ENCODE peak calls at places on chromosome 10, in seven cellular contexts. L, P, Z, J, V, Y and R are unnamed samples.

GRCh38 chr10:29862926-29863614 is 196.3 kb downstream of the JCAD start:
- DNase-seq in Y (no peak), Z (peak), L (no peak), V (no peak), J (no peak), P (no peak), R (no peak)

GRCh38 chr10:124325658-124325965 is 93.1 kb downstream of the OAT start:
- DNase-seq in Y (no peak), Z (no peak), L (no peak), P (no peak), V (no peak), J (no peak), R (no peak)

GRCh38 chr10:3955954-3956617 is 171.1 kb upstream of the KLF6 start:
- DNase-seq in J (no peak), Z (no peak), P (no peak), L (no peak), Y (no peak), V (no peak), R (no peak)

GRCh38 chr10:129918401-129918800 is 45.7 kb downstream of the EBF3 start:
- DNase-seq in P (no peak), V (no peak), L (no peak), Z (no peak), Y (no peak), J (no peak), R (no peak)

GRCh38 chr10:97531401-97531985 is 32.8 kb downstream of the UBTD1 start:
- DNase-seq in Y (no peak), V (no peak), Z (no peak), J (no peak), P (no peak), L (no peak), R (no peak)

GRCh38 chr10:49632406-49633317 is 18.8 kb downstream of the CHAT start:
- DNase-seq in L (no peak), V (no peak), Z (peak), Y (no peak), P (no peak), J (no peak), R (no peak)

GRCh38 chr10:79244068-79244442 is 103.2 kb upstream of the PPIF start:
- DNase-seq in V (no peak), L (no peak), Y (no peak), Z (no peak), J (no peak), P (no peak), R (no peak)

GRCh38 chr10:77490512-77490911 is 147.1 kb downstream of the KCNMA1 start:
- DNase-seq in L (no peak), P (no peak), Z (no peak), Y (no peak), J (no peak), V (no peak), R (no peak)

GRCh38 chr10:80177781-80178636 is 27.3 kb downstream of the ANXA11 start:
- DNase-seq in L (no peak), Z (no peak), Y (no peak), J (no peak), V (no peak), P (no peak), R (no peak)

GRCh38 chr10:44765299-44765698 is 145.8 kb upstream of the TMEM72 start:
- DNase-seq in P (no peak), Y (no peak), V (no peak), L (no peak), J (no peak), Z (no peak), R (no peak)

GRCh38 chr10:132001238-132001977 is 19.7 kb upstream of the BNIP3 start:
- DNase-seq in L (no peak), V (peak), P (peak), Z (no peak), J (peak), Y (no peak), R (peak)

GRCh38 chr10:61662794-61663259 is at the start of gene CABCOCO1:
- DNase-seq in Z (peak), L (peak), P (no peak), J (no peak), V (peak), Y (no peak), R (peak)

GRCh38 chr10:122068844-122069243 is 79.9 kb downstream of the TACC2 start:
- DNase-seq in P (no peak), L (no peak), J (no peak), V (no peak), Z (no peak), Y (no peak), R (no peak)

GRCh38 chr10:122060250-122060649 is 71.3 kb downstream of the TACC2 start:
- DNase-seq in Z (no peak), V (no peak), L (no peak), Y (no peak), J (no peak), P (no peak), R (peak)

GRCh38 chr10:122057841-122058240 is 68.9 kb downstream of the TACC2 start:
- DNase-seq in V (no peak), P (no peak), J (no peak), Y (no peak), L (no peak), Z (no peak), R (no peak)

GRCh38 chr10:122062831-122063674 is 74.1 kb downstream of the TACC2 start:
- DNase-seq in P (peak), J (peak), Y (no peak), V (no peak), Z (peak), L (peak), R (peak)
- TF ChIP-seq JUND in P (peak), J (peak), Y (no peak), V (peak), Z (peak), L (peak), R (peak)

DNA sequence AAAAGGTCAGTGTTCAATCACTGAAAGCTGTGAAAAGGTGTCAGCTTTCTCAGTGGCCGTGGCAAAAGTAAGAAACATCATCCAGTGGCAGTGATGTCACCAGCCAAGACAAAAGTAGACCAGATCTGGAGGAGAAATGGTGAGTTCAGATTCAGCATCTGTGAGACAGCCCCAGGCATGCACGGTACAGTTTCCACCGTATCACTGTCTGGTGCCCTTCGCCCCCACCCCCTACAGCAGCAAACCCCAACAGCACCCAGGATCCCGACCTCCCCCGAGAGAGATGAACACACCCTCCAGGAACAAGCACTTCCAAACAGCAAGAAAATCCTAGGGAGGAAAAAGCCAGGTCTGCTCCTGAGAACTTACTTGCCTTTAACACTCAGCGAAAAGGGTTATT is 189.7 kb downstream of the GRID1 start:
- DNase-seq in Y (no peak), J (no peak), V (no peak), L (no peak), P (no peak), Z (no peak), R (no peak)
- TF ChIP-seq JUND in Y (no peak), J (no peak), V (no peak), L (no peak), P (no peak), Z (no peak), R (no peak)

GRCh38 chr10:126638542-126638941 is 32.0 kb downstream of the C10orf90 start:
- DNase-seq in V (no peak), L (no peak), P (peak), J (no peak), Y (no peak), Z (no peak), R (no peak)

GRCh38 chr10:126634915-126635314 is 35.6 kb downstream of the C10orf90 start:
- DNase-seq in J (no peak), L (no peak), Y (no peak), P (no peak), V (no peak), Z (no peak), R (no peak)

GRCh38 chr10:126639084-126639483 is 31.4 kb downstream of the C10orf90 start:
- DNase-seq in J (no peak), L (no peak), P (no peak), V (no peak), Y (no peak), Z (no peak), R (no peak)

GRCh38 chr10:126646101-126646500 is 24.4 kb downstream of the C10orf90 start:
- DNase-seq in Y (no peak), Z (no peak), L (no peak), P (no peak), V (no peak), J (no peak), R (no peak)

DNA sequence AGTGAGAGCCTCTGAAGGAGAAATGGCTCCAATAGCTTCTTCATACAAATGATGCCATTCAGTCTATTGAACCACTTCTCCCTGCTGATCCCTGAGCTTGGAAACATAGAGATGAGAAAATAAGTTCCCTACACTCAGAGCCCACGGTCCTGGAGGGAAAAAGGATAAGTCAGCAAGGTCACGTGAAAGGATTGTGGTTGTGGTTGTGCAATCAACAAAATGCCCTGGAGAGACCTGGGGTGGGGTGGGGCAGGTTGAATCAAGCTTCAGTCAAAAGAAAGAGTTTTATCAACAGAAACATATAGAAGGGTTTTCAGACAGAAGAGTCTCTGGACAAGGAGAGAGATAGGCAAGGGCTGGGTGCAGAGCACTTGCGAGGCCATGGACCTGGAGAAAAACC is 30.1 kb downstream of the C10orf90 start:
- DNase-seq in J (no peak), L (no peak), Y (no peak), Z (no peak), P (no peak), V (no peak), R (no peak)
- TF ChIP-seq JUND in J (no peak), L (no peak), Y (no peak), Z (no peak), P (no peak), V (no peak), R (no peak)

DNA sequence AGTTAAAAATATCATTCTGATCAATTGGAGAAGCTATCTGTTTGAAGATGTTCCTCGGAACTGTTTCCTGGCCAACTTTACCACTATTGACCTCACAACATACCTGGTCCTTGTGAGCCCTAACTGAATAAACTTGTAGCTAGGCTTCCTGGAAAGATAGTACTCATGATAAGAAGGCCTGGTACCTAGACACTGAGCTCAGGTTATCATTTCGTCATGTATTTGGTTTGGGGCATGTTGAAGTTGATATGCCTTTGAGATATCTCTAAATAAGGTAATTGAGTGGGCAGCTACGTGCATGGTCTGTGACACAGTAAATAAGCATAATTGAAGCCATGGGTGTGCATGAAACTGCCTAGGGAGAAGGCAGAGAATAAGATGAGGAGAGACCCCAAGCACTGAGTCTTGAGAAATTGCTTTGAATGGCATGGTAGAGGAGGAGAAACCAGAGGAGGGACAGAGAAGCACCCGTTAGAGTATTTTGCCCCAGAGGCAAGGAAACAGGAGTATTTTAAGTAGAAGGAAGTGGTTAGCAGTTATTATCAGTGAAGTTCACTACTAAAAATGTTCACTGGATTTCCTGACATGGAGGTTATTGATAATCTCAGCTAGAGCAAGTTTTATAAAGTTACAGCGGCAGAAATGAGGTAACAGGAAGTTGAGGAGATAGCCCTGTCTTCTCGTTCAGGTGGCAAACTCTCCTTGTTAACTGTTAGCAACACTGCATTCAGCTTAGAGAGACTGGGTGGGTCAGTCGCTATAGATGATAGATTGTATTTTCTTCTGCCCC is 55.6 kb downstream of the CC2D2B start:
- DNase-seq in Y (no peak), J (no peak), Z (no peak), P (no peak), L (no peak), V (no peak), R (no peak)
- TF ChIP-seq JUND in Y (no peak), J (no peak), Z (no peak), P (no peak), L (no peak), V (no peak), R (no peak)

GRCh38 chr10:73920084-73920483 is 9.2 kb downstream of the PLAU start:
- DNase-seq in L (peak), J (no peak), V (no peak), Z (no peak), Y (no peak), P (peak), R (peak)

GRCh38 chr10:73924935-73925334 is 14.0 kb downstream of the PLAU start:
- DNase-seq in J (no peak), L (no peak), V (no peak), Z (no peak), P (no peak), Y (no peak), R (no peak)

GRCh38 chr10:73922864-73923133 is 11.9 kb downstream of the PLAU start:
- DNase-seq in L (no peak), V (no peak), Z (no peak), J (no peak), Y (no peak), P (no peak), R (no peak)

GRCh38 chr10:73923935-73924598 is 13.1 kb downstream of the PLAU start:
- DNase-seq in J (no peak), V (no peak), Z (no peak), Y (no peak), P (no peak), L (no peak), R (no peak)

GRCh38 chr10:73922007-73922863 is 11.3 kb downstream of the PLAU start:
- DNase-seq in Z (no peak), Y (no peak), J (no peak), L (no peak), V (no peak), P (no peak), R (no peak)
- TF ChIP-seq JUND in Z (no peak), Y (no peak), J (no peak), L (no peak), V (no peak), P (no peak), R (no peak)

GRCh38 chr10:109633846-109634245 is 289.5 kb downstream of the XPNPEP1 start:
- DNase-seq in J (no peak), V (no peak), Z (peak), Y (no peak), L (no peak), P (no peak), R (no peak)
- TF ChIP-seq JUND in J (no peak), V (no peak), Z (no peak), Y (no peak), L (no peak), P (no peak), R (no peak)

GRCh38 chr10:122404576-122404975 is 30.1 kb downstream of the PLEKHA1 start:
- DNase-seq in Z (no peak), Y (no peak), P (no peak), J (no peak), L (no peak), V (no peak), R (no peak)

GRCh38 chr10:122413325-122413724 is 38.8 kb downstream of the PLEKHA1 start:
- DNase-seq in Y (no peak), V (no peak), J (no peak), Z (no peak), L (no peak), P (no peak), R (no peak)

GRCh38 chr10:122402548-122403131 is 28.1 kb downstream of the PLEKHA1 start:
- DNase-seq in Z (no peak), V (no peak), Y (no peak), P (no peak), L (no peak), J (no peak), R (no peak)

GRCh38 chr10:122407375-122408125 is 33.0 kb downstream of the PLEKHA1 start:
- DNase-seq in Y (no peak), Z (no peak), P (no peak), V (no peak), J (no peak), L (no peak), R (no peak)
- TF ChIP-seq JUND in Y (no peak), Z (no peak), P (no peak), V (no peak), J (no peak), L (no peak), R (no peak)

GRCh38 chr10:74075906-74076305 is 74.7 kb downstream of the AP3M1 start:
- DNase-seq in Z (no peak), L (no peak), Y (no peak), V (no peak), J (no peak), P (no peak), R (no peak)
- TF ChIP-seq JUND in Z (no peak), L (no peak), Y (no peak), V (no peak), J (no peak), P (no peak), R (no peak)